ENCODE peak calls at places on chromosomes 2 and 18, in ten cellular contexts. G is CD8-positive, alpha-beta T cell; P is psoas muscle; D is GM23338; A is lower lobe of right lung; R is left ventricle myocardium inferior; C is heart right ventricle; J is HCT116; Q is cardiac muscle cell; N is brain microvascular endothelial cell. M is an unnamed sample. For H3K27me3, the result is how much of the 10 kb centered on the place peaks cover.

GRCh38 chr2:173205375-173205774 is 129.7 kb downstream of the MAP3K20 start:
- DNase-seq in C (peak), J (no peak), D (no peak), P (peak), N (no peak), Q (no peak), A (peak), G (no peak), R (peak), M (no peak)

GRCh38 chr2:85807756-85808155 is 54.0 kb downstream of the ATOH8 start:
- DNase-seq in J (no peak), A (no peak), P (no peak), G (no peak), D (no peak), Q (no peak), C (no peak), N (no peak), R (no peak), M (no peak)

GRCh38 chr2:107072150-107072940 is 186.4 kb upstream of the ST6GAL2 start:
- DNase-seq in A (no peak), Q (no peak), G (no peak), N (peak), P (no peak), R (no peak), D (no peak), J (no peak), C (no peak), M (no peak)

GRCh38 chr2:235776531-235776930 is 282.7 kb downstream of the AGAP1 start:
- DNase-seq in P (no peak), Q (no peak), N (no peak), C (no peak), A (no peak), G (no peak), R (no peak), D (no peak), J (no peak), M (no peak)

GRCh38 chr18:2070636-2071035 is 500.7 kb downstream of the METTL4 start:
- DNase-seq in G (no peak), C (no peak), R (no peak), J (no peak), N (no peak), A (no peak), P (no peak), D (no peak), Q (peak), M (no peak)

GRCh38 chr18:31609886-31610646 is 18.4 kb downstream of the TTR start:
- DNase-seq in A (no peak), P (no peak), R (no peak), Q (no peak), G (no peak), D (no peak), J (no peak), C (no peak), N (no peak), M (no peak)

GRCh38 chr18:77039196-77040140 is 93.1 kb downstream of the MBP start:
- DNase-seq in D (no peak), C (no peak), N (peak), A (no peak), J (no peak), G (no peak), P (no peak), Q (no peak), R (no peak), M (no peak)

GRCh38 chr2:239213420-239214101 is 187.3 kb downstream of the HDAC4 start:
- DNase-seq in C (no peak), J (no peak), D (no peak), Q (no peak), A (no peak), R (no peak), G (no peak), N (no peak), P (no peak), M (no peak)

GRCh38 chr2:120669121-120669952 is 66.3 kb upstream of the GLI2 start:
- DNase-seq in G (no peak), P (no peak), N (no peak), C (no peak), D (peak), A (peak), R (no peak), Q (peak), J (peak), M (no peak)

GRCh38 chr18:35464731-35465728 is 32.7 kb downstream of the INO80C start:
- DNase-seq in N (no peak), Q (no peak), R (no peak), J (no peak), A (no peak), P (no peak), G (no peak), C (no peak), D (no peak), M (no peak)

GRCh38 chr2:142153601-142154000 is 22.8 kb upstream of the LRP1B start:
- DNase-seq in A (no peak), G (no peak), J (no peak), Q (no peak), R (no peak), D (no peak), P (no peak), N (no peak), C (no peak), M (no peak)

GRCh38 chr2:226743911-226744310 is 55.7 kb downstream of the IRS1 start:
- DNase-seq in G (no peak), Q (no peak), R (no peak), C (no peak), P (no peak), A (no peak), J (no peak), N (no peak), D (no peak), M (no peak)

GRCh38 chr2:226747288-226747687 is 52.3 kb downstream of the IRS1 start:
- DNase-seq in Q (no peak), G (no peak), J (no peak), C (no peak), P (no peak), R (no peak), N (no peak), D (no peak), A (no peak), M (no peak)

GRCh38 chr2:68318686-68319396 is 908 bp downstream of the CNRIP1 start:
- DNase-seq in J (no peak), C (peak), A (peak), P (peak), D (peak), G (no peak), R (peak), N (no peak), Q (no peak), M (no peak)

GRCh38 chr2:237118025-237118424 is 32.3 kb downstream of the COPS8 start:
- DNase-seq in C (no peak), D (no peak), A (no peak), J (no peak), G (no peak), N (no peak), P (no peak), Q (no peak), R (no peak), M (no peak)

GRCh38 chr18:3715223-3716080 is 265.5 kb downstream of the TGIF1 start:
- DNase-seq in P (no peak), A (no peak), N (no peak), G (no peak), D (no peak), J (no peak), C (no peak), Q (no peak), R (no peak), M (no peak)

GRCh38 chr2:11862049-11862448 is 115.6 kb downstream of the LPIN1 start:
- DNase-seq in D (no peak), G (no peak), C (no peak), Q (no peak), R (no peak), N (no peak), P (no peak), A (no peak), J (no peak), M (peak)

GRCh38 chr2:206805922-206806607 is 40.7 kb downstream of the FASTKD2 start:
- DNase-seq in A (no peak), C (no peak), D (no peak), J (no peak), P (no peak), R (no peak), G (no peak), N (no peak), Q (no peak), M (no peak)

GRCh38 chr2:189293164-189293563 is 113.6 kb upstream of the COL5A2 start:
- DNase-seq in J (no peak), C (no peak), R (no peak), N (peak), A (no peak), D (no peak), P (no peak), Q (no peak), G (no peak), M (no peak)

GRCh38 chr18:54278615-54279014 is 9.3 kb downstream of the POLI start:
- DNase-seq in G (no peak), P (no peak), C (no peak), A (no peak), J (no peak), N (no peak), R (no peak), Q (no peak), D (no peak), M (no peak)

GRCh38 chr2:72940786-72941185 is 23.5 kb downstream of the EMX1 start:
- DNase-seq in D (peak), N (peak), A (no peak), Q (no peak), R (no peak), C (no peak), P (no peak), G (no peak), J (no peak), M (no peak)

GRCh38 chr2:233489666-233490065 is 76.9 kb downstream of the USP40 start:
- DNase-seq in Q (no peak), R (no peak), G (no peak), C (no peak), P (no peak), N (peak), D (no peak), J (no peak), A (no peak), M (no peak)

GRCh38 chr2:182259629-182260150 is 167.1 kb downstream of the PDE1A start:
- DNase-seq in C (no peak), G (no peak), J (no peak), Q (no peak), N (peak), P (no peak), R (no peak), A (no peak), D (no peak), M (no peak)

GRCh38 chr2:9143264-9143815 is 63.3 kb upstream of the ASAP2 start:
- DNase-seq in G (no peak), A (no peak), N (no peak), P (no peak), Q (no peak), D (no peak), J (no peak), R (no peak), C (no peak), M (no peak)

GRCh38 chr2:9140570-9141378 is 65.8 kb upstream of the ASAP2 start:
- DNase-seq in R (no peak), C (no peak), Q (no peak), D (no peak), J (no peak), N (no peak), G (no peak), P (no peak), A (no peak), M (no peak)

GRCh38 chr2:9142551-9143263 is 63.9 kb upstream of the ASAP2 start:
- DNase-seq in G (peak), Q (peak), C (peak), D (peak), N (peak), R (peak), J (peak), A (peak), P (peak), M (peak)

GRCh38 chr2:9141379-9141667 is 65.3 kb upstream of the ASAP2 start:
- DNase-seq in A (no peak), J (no peak), Q (no peak), D (no peak), G (no peak), N (no peak), R (no peak), C (no peak), P (no peak), M (no peak)

GRCh38 chr2:9141706-9142460 is 64.7 kb upstream of the ASAP2 start:
- DNase-seq in J (no peak), R (no peak), N (no peak), D (no peak), Q (no peak), A (no peak), P (no peak), C (no peak), G (no peak), M (no peak)
- H3K27me3 ChIP-seq in J (under half), R (under half), N (under half), D (under half), Q (under half), A (under half), P (under half), C (under half), G (under half), M (under half)

GRCh38 chr2:38076710-38077430 is 919 bp upstream of the CYP1B1 start:
- DNase-seq in G (no peak), N (peak), R (peak), P (peak), A (peak), Q (peak), D (peak), J (peak), C (peak), M (peak)
- TF ChIP-seq CTCF in G (no peak), N (peak), R (peak), P (no peak), A (peak), Q (peak), D (peak), J (no peak), C (peak), M (peak)

DNA sequence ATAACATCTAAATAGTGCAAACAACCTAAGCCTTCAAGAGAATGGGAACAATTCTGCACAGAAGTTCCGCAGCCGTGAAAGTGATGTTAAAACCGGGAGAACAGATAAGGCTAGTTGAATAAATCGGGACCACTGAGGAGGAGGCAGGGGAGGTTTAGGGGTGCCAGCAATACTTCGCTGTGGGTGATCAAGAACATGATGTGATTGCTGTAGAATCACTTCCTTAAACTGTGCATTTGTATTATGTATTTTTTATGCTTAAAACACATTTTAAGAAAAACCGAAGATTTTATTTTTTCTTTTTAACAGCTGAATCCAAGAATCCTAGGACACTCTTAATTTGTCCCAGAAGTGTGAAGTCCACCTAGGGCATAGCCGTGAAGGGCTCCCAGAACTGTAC is 33.6 kb downstream of the TTC32 start:
- DNase-seq in R (no peak), P (no peak), J (no peak), N (no peak), A (no peak), Q (no peak), D (no peak), C (no peak), G (no peak), M (no peak)
- H3K4me3 ChIP-seq in R (peak), P (peak), J (no peak), N (peak), A (peak), Q (peak), D (peak), C (peak), G (peak), M (peak)

DNA sequence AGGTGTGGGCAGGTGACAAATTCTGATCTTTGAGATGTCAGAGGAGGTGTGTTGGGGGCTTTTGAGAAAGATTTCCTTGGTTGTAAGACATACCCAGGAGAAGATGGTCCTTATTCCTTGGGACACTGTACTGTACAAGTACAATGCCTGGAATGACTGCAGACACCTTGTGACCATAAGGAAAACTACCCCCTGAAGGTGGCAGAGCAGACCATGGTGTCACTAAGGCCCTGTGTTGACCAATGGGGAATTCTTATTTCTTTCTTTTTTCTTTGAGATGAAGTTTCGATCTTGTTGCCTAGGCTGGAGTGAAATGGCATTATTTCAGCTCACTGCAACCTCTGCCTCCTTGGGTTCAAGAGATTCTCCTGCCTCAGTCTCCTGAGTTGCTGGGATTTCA is 4.4 kb upstream of the ANKRD29 start:
- DNase-seq in A (no peak), N (no peak), C (no peak), Q (no peak), R (no peak), D (no peak), J (no peak), G (no peak), P (no peak), M (no peak)
- H3K27me3 ChIP-seq in A (under half), N (under half), C (under half), Q (under half), R (under half), D (under half), J (under half), G (under half), P (under half), M (under half)

GRCh38 chr2:147910990-147911473 is 66.2 kb downstream of the ACVR2A start:
- DNase-seq in A (no peak), N (peak), J (peak), G (peak), R (no peak), Q (peak), C (no peak), D (peak), P (no peak), M (peak)
- TF ChIP-seq CTCF in A (peak), N (peak), J (peak), G (peak), R (peak), Q (peak), C (peak), D (peak), P (peak), M (peak)

DNA sequence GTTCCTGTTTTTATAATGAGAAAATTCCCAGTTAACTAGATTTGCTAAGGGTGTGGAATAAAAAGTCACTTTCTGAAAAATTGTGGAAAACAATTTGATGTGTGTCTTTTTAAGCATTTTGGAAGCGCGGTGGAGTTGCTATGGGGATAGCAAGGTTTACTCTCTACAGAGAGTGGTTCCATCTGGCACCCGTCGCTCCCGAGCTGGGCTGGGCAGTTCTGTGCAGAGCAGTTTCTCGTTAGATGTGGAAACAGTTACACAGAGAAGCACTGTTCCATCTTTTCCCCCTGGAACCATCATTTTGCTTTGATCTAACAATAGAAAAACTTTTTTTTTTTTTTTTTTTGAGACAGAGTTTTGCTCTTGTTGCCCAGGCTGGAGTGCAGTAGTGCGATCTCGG is 17.4 kb downstream of the LDLRAD4 start:
- DNase-seq in Q (no peak), A (peak), R (peak), P (peak), C (peak), G (no peak), J (no peak), N (no peak), D (no peak), M (no peak)
- H3K4me3 ChIP-seq in Q (no peak), A (no peak), R (no peak), P (no peak), C (no peak), G (no peak), J (no peak), N (no peak), D (no peak), M (no peak)

DNA sequence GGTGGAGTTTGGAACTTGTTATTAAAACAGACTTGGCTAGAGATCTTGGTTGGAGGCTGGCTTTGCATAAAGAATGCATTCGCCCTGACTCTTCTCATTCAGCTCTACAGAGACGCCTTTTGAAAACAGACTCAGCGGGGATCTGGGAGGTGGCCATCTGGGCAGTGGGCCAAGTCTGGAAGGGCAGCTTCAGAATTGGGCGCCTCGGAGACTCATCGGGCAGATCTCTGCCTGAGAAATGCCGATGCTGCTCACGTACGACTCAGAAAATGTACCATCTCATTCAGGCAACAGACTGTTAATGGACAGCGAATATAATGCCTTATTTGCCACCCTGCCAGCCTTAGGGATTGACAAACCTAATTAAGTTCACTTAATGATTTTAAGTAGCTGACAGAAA is 166.4 kb downstream of the CLIP4 start:
- DNase-seq in P (peak), N (peak), Q (no peak), G (no peak), A (no peak), R (no peak), C (peak), J (no peak), D (no peak), M (no peak)
- H3K27me3 ChIP-seq in P (under half), N (under half), Q (under half), G (under half), A (under half), R (half or more), C (under half), J (half or more), D (under half), M (under half)

GRCh38 chr2:223784221-223784772 is 53.1 kb downstream of the AP1S3 start:
- DNase-seq in Q (no peak), J (no peak), P (no peak), A (no peak), G (no peak), R (no peak), D (no peak), N (no peak), C (no peak), M (no peak)

GRCh38 chr2:223774193-223774592 is 63.2 kb downstream of the AP1S3 start:
- DNase-seq in R (no peak), P (no peak), G (no peak), D (no peak), Q (no peak), N (no peak), J (no peak), C (no peak), A (no peak), M (no peak)

GRCh38 chr2:223781560-223781959 is 55.8 kb downstream of the AP1S3 start:
- DNase-seq in N (no peak), J (no peak), R (no peak), D (no peak), G (no peak), C (no peak), A (no peak), Q (no peak), P (no peak), M (no peak)

GRCh38 chr2:223779877-223780276 is 57.5 kb downstream of the AP1S3 start:
- DNase-seq in C (no peak), A (no peak), N (peak), R (no peak), P (no peak), G (peak), D (peak), Q (peak), J (peak), M (peak)
- TF ChIP-seq CTCF in C (peak), A (peak), N (peak), R (peak), P (no peak), G (peak), D (peak), Q (peak), J (peak), M (peak)